ENCODE peak calls at places on chromosomes 16 and 17, in four cellular contexts. X is H1; O is NB4; Q is activated CD4-positive, alpha-beta memory T cell treated with anti-CD3 and anti-CD28 coated beads, Interleukin-2, amount 10 ng/mL, durations not matched to agents 7 days and 5 days. Y is an unnamed sample.

GRCh38 chr17:1989135-1989534 is 36.0 kb downstream of the RTN4RL1 start:
- DNase-seq in X (no peak), O (no peak), Q (no peak), Y (peak)

GRCh38 chr17:75736173-75736835 is 15.0 kb downstream of the ITGB4 start:
- DNase-seq in X (no peak), O (no peak), Q (no peak), Y (no peak)

GRCh38 chr16:49454426-49455180 is 81.0 kb downstream of the C16orf78 start:
- DNase-seq in X (no peak), O (no peak), Q (no peak), Y (no peak)

GRCh38 chr17:37847102-37847501 is 77.1 kb upstream of the TBC1D3K start:
- DNase-seq in X (no peak), O (no peak), Q (no peak), Y (no peak)

GRCh38 chr17:71824671-71825070 is 296.1 kb upstream of the SOX9 start:
- DNase-seq in X (no peak), O (no peak), Q (no peak), Y (no peak)

GRCh38 chr17:29746669-29747068 is 124.0 kb upstream of the CORO6 start:
- DNase-seq in X (no peak), O (no peak), Q (no peak), Y (no peak)

GRCh38 chr17:17942846-17943245 is 29.4 kb downstream of the TOM1L2 start:
- DNase-seq in X (no peak), O (no peak), Q (no peak), Y (no peak)

GRCh38 chr17:39143552-39144093 is 7.8 kb downstream of the PLXDC1 start:
- DNase-seq in X (no peak), O (no peak), Q (no peak), Y (no peak)

GRCh38 chr17:81291662-81292061 is 3.4 kb downstream of the SLC38A10 start:
- DNase-seq in X (peak), O (peak), Q (peak), Y (no peak)

GRCh38 chr17:57861737-57862409 is 12.0 kb upstream of the MRPS23 start:
- DNase-seq in X (peak), O (no peak), Q (no peak), Y (no peak)

GRCh38 chr17:62933986-62934385 is 32.0 kb upstream of the TANC2 start:
- DNase-seq in X (no peak), O (peak), Q (no peak), Y (no peak)

GRCh38 chr17:7328840-7329359 is at the start of gene NEURL4:
- DNase-seq in X (no peak), O (no peak), Q (no peak), Y (no peak)

GRCh38 chr17:44345497-44346026 is 460 bp downstream of the GRN start:
- DNase-seq in X (peak), O (peak), Q (no peak), Y (no peak)

GRCh38 chr16:9258423-9259051 is 167.1 kb downstream of the HAPSTR1 start:
- DNase-seq in X (peak), O (peak), Q (peak), Y (no peak)

GRCh38 chr17:42361781-42362186 is 26.5 kb downstream of the STAT3 start:
- DNase-seq in X (no peak), O (no peak), Q (peak), Y (no peak)

GRCh38 chr17:1764274-1764673 is 2.4 kb downstream of the SERPINF1 start:
- DNase-seq in X (no peak), O (peak), Q (peak), Y (no peak)

GRCh38 chr16:89295915-89296314 is 78.4 kb downstream of the ZNF778 start:
- DNase-seq in X (no peak), O (peak), Q (no peak), Y (no peak)

GRCh38 chr17:82039695-82040299 is 2.3 kb upstream of the DCXR start:
- DNase-seq in X (no peak), O (no peak), Q (no peak), Y (no peak)

GRCh38 chr16:84072014-84072413 is 29.4 kb upstream of the SLC38A8 start:
- DNase-seq in X (no peak), O (no peak), Q (no peak), Y (no peak)

GRCh38 chr16:74500907-74501306 is 79.6 kb upstream of the CLEC18B start:
- DNase-seq in X (no peak), O (no peak), Q (no peak), Y (no peak)

GRCh38 chr17:5522476-5522875 is 36.1 kb downstream of the MIS12 start:
- DNase-seq in X (no peak), O (no peak), Q (no peak), Y (no peak)

GRCh38 chr16:53084736-53085538 is 30.1 kb downstream of the CHD9 start:
- DNase-seq in X (no peak), O (no peak), Q (no peak), Y (no peak)

GRCh38 chr17:34728771-34729310 is 149.5 kb downstream of the TMEM132E start:
- DNase-seq in X (peak), O (no peak), Q (no peak), Y (no peak)

GRCh38 chr16:85162478-85163277 is 50.4 kb upstream of the CIBAR2 start:
- DNase-seq in X (no peak), O (no peak), Q (no peak), Y (no peak)

GRCh38 chr16:5354645-5355044 is 257.1 kb upstream of the EEF2KMT start:
- DNase-seq in X (no peak), O (no peak), Q (no peak), Y (no peak)

GRCh38 chr17:77928519-77929179 is 29.9 kb upstream of the TNRC6C start:
- DNase-seq in X (no peak), O (no peak), Q (no peak), Y (no peak)

GRCh38 chr17:42387663-42388380 is 420 bp downstream of the STAT3 start:
- DNase-seq in X (peak), O (peak), Q (peak), Y (no peak)

GRCh38 chr17:42653179-42654124 is 5.6 kb upstream of the TUBG2 start:
- DNase-seq in X (peak), O (no peak), Q (no peak), Y (no peak)